ENCODE peak calls at places on chromosome 13, in six cellular contexts. One of them, this sample, is unnamed. For H3K4me1, the result is how much of the 10 kb centered on the place peaks cover.

GRCh38 chr13:75345191-75345590 is 136.8 kb downstream of the TBC1D4 start:
- DNase-seq in A673: no peak
- DNase-seq in tibial nerve: no peak
- DNase-seq in PC-9: no peak
- DNase-seq in ovary: no peak
- DNase-seq in fibroblast of lung: peak
- DNase-seq in this sample: no peak

GRCh38 chr13:20303636-20304035 is 71.5 kb upstream of the GJB6 start:
- DNase-seq in A673: no peak
- DNase-seq in ovary: no peak
- DNase-seq in PC-9: no peak
- DNase-seq in fibroblast of lung: peak
- DNase-seq in tibial nerve: no peak
- DNase-seq in this sample: no peak

GRCh38 chr13:94351292-94352000 is 128.0 kb downstream of the DCT start:
- DNase-seq in ovary: no peak
- DNase-seq in A673: peak
- DNase-seq in PC-9: no peak
- DNase-seq in fibroblast of lung: peak
- DNase-seq in tibial nerve: no peak
- DNase-seq in this sample: no peak

GRCh38 chr13:73059460-73060250 is 850 bp downstream of the KLF5 start:
- DNase-seq in fibroblast of lung: peak
- DNase-seq in PC-9: peak
- DNase-seq in tibial nerve: no peak
- DNase-seq in A673: peak
- DNase-seq in ovary: peak
- DNase-seq in this sample: no peak

GRCh38 chr13:110869231-110869804 is 45.6 kb downstream of the ANKRD10 start:
- DNase-seq in A673: no peak
- DNase-seq in PC-9: peak
- DNase-seq in tibial nerve: no peak
- DNase-seq in ovary: no peak
- DNase-seq in fibroblast of lung: peak
- DNase-seq in this sample: no peak

GRCh38 chr13:98930014-98930625 is 47.7 kb downstream of the DOCK9 start:
- DNase-seq in tibial nerve: no peak
- DNase-seq in A673: no peak
- DNase-seq in fibroblast of lung: no peak
- DNase-seq in PC-9: no peak
- DNase-seq in ovary: no peak
- DNase-seq in this sample: no peak

GRCh38 chr13:113608967-113609533 is 24.5 kb downstream of the TFDP1 start:
- DNase-seq in PC-9: no peak
- DNase-seq in ovary: no peak
- DNase-seq in tibial nerve: no peak
- DNase-seq in fibroblast of lung: no peak
- DNase-seq in A673: no peak
- DNase-seq in this sample: no peak

GRCh38 chr13:46871557-46871956 is 25.3 kb downstream of the HTR2A start:
- DNase-seq in tibial nerve: no peak
- DNase-seq in ovary: no peak
- DNase-seq in A673: no peak
- DNase-seq in fibroblast of lung: no peak
- DNase-seq in PC-9: no peak
- DNase-seq in this sample: no peak

GRCh38 chr13:93847162-93847561 is 620.6 kb downstream of the GPC6 start:
- DNase-seq in A673: no peak
- DNase-seq in PC-9: no peak
- DNase-seq in fibroblast of lung: peak
- DNase-seq in tibial nerve: no peak
- DNase-seq in ovary: no peak
- DNase-seq in this sample: no peak

GRCh38 chr13:35927554-35927953 is 203.6 kb downstream of the DCLK1 start:
- DNase-seq in ovary: no peak
- DNase-seq in fibroblast of lung: peak
- DNase-seq in A673: peak
- DNase-seq in tibial nerve: peak
- DNase-seq in PC-9: no peak
- DNase-seq in this sample: no peak

GRCh38 chr13:28475916-28476725 is 18.8 kb downstream of the FLT1 start:
- DNase-seq in A673: peak
- DNase-seq in tibial nerve: no peak
- DNase-seq in fibroblast of lung: peak
- DNase-seq in PC-9: no peak
- DNase-seq in ovary: no peak
- DNase-seq in this sample: no peak

GRCh38 chr13:39363393-39363792 is 239.6 kb downstream of the LHFPL6 start:
- DNase-seq in PC-9: no peak
- DNase-seq in fibroblast of lung: no peak
- DNase-seq in ovary: no peak
- DNase-seq in tibial nerve: no peak
- DNase-seq in A673: peak
- DNase-seq in this sample: no peak

GRCh38 chr13:110714798-110715394 is 1.4 kb downstream of the ING1 start:
- DNase-seq in tibial nerve: peak
- DNase-seq in ovary: peak
- DNase-seq in A673: peak
- DNase-seq in PC-9: no peak
- DNase-seq in fibroblast of lung: peak
- DNase-seq in this sample: no peak

GRCh38 chr13:32007494-32007893 is 24.1 kb upstream of the FRY start:
- DNase-seq in ovary: no peak
- DNase-seq in PC-9: no peak
- DNase-seq in tibial nerve: no peak
- DNase-seq in fibroblast of lung: no peak
- DNase-seq in A673: no peak
- DNase-seq in this sample: no peak

GRCh38 chr13:99960663-99961440 is 10.7 kb downstream of the ZIC5 start:
- DNase-seq in A673: no peak
- DNase-seq in fibroblast of lung: no peak
- DNase-seq in tibial nerve: no peak
- DNase-seq in ovary: no peak
- DNase-seq in PC-9: no peak
- DNase-seq in this sample: no peak

GRCh38 chr13:46307554-46307953 is 79.5 kb downstream of the RUBCNL start:
- DNase-seq in tibial nerve: no peak
- DNase-seq in PC-9: no peak
- DNase-seq in A673: peak
- DNase-seq in ovary: no peak
- DNase-seq in fibroblast of lung: no peak
- DNase-seq in this sample: no peak

GRCh38 chr13:23344923-23345322 is 88.6 kb downstream of the SACS start:
- DNase-seq in fibroblast of lung: no peak
- DNase-seq in tibial nerve: no peak
- DNase-seq in PC-9: no peak
- DNase-seq in ovary: no peak
- DNase-seq in A673: no peak
- DNase-seq in this sample: no peak

GRCh38 chr13:102039264-102039663 is 362.6 kb downstream of the FGF14 start:
- DNase-seq in A673: peak
- DNase-seq in ovary: no peak
- DNase-seq in tibial nerve: no peak
- DNase-seq in fibroblast of lung: no peak
- DNase-seq in PC-9: no peak
- DNase-seq in this sample: no peak

DNA sequence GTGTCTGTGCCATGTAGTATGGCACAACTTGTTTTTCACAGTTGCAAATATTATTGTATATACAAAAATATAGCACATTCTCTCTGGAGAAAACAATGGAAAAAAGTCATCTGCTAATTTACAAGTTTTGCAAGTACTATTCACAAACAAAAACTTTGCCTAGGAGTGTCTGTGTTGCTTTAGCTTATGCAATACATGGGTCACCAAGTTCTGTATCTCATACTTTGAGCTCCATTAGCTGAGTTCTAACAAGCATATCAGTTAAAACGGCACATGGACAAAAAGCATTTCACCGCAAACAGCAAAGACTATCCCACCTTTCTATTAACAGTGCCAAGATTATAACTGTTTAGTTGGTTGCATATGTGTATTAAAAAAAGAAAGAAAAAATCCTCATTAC is 4.6 kb downstream of the SPRY2 start:
- DNase-seq in PC-9: no peak
- DNase-seq in fibroblast of lung: peak
- DNase-seq in A673: no peak
- DNase-seq in tibial nerve: no peak
- DNase-seq in ovary: no peak
- DNase-seq in this sample: no peak
- H3K4me3 ChIP-seq in PC-9: no peak
- H3K4me3 ChIP-seq in fibroblast of lung: peak
- H3K4me3 ChIP-seq in A673: no peak
- H3K4me3 ChIP-seq in tibial nerve: peak
- H3K4me3 ChIP-seq in ovary: peak
- H3K4me3 ChIP-seq in this sample: no peak

GRCh38 chr13:95698047-95698749 is 21.3 kb downstream of the DNAJC3 start:
- DNase-seq in ovary: no peak
- DNase-seq in A673: no peak
- DNase-seq in tibial nerve: no peak
- DNase-seq in fibroblast of lung: no peak
- DNase-seq in PC-9: no peak
- DNase-seq in this sample: no peak
- H3K4me1 ChIP-seq in ovary: under half
- H3K4me1 ChIP-seq in A673: under half
- H3K4me1 ChIP-seq in tibial nerve: under half
- H3K4me1 ChIP-seq in fibroblast of lung: under half
- H3K4me1 ChIP-seq in PC-9: under half
- H3K4me1 ChIP-seq in this sample: under half

GRCh38 chr13:61648546-61648945 is 232.9 kb upstream of the PCDH20 start:
- DNase-seq in A673: no peak
- DNase-seq in ovary: no peak
- DNase-seq in PC-9: no peak
- DNase-seq in tibial nerve: no peak
- DNase-seq in fibroblast of lung: no peak
- DNase-seq in this sample: no peak
- H3K4me3 ChIP-seq in A673: no peak
- H3K4me3 ChIP-seq in ovary: no peak
- H3K4me3 ChIP-seq in PC-9: no peak
- H3K4me3 ChIP-seq in tibial nerve: no peak
- H3K4me3 ChIP-seq in fibroblast of lung: no peak
- H3K4me3 ChIP-seq in this sample: no peak

GRCh38 chr13:41004875-41005693 is 14.0 kb downstream of the ELF1 start:
- DNase-seq in tibial nerve: no peak
- DNase-seq in A673: peak
- DNase-seq in fibroblast of lung: no peak
- DNase-seq in PC-9: no peak
- DNase-seq in ovary: no peak
- DNase-seq in this sample: no peak
- H3K4me1 ChIP-seq in tibial nerve: under half
- H3K4me1 ChIP-seq in A673: under half
- H3K4me1 ChIP-seq in fibroblast of lung: under half
- H3K4me1 ChIP-seq in PC-9: half or more
- H3K4me1 ChIP-seq in ovary: under half
- H3K4me1 ChIP-seq in this sample: under half

GRCh38 chr13:42574011-42574410 is at the start of gene TNFSF11:
- DNase-seq in fibroblast of lung: no peak
- DNase-seq in PC-9: no peak
- DNase-seq in A673: no peak
- DNase-seq in tibial nerve: no peak
- DNase-seq in ovary: no peak
- DNase-seq in this sample: no peak
- H3K4me3 ChIP-seq in fibroblast of lung: no peak
- H3K4me3 ChIP-seq in PC-9: peak
- H3K4me3 ChIP-seq in A673: no peak
- H3K4me3 ChIP-seq in tibial nerve: peak
- H3K4me3 ChIP-seq in ovary: no peak
- H3K4me3 ChIP-seq in this sample: peak

GRCh38 chr13:33537691-33538090 is 252.1 kb upstream of the STARD13 start:
- DNase-seq in A673: peak
- DNase-seq in PC-9: no peak
- DNase-seq in ovary: no peak
- DNase-seq in tibial nerve: no peak
- DNase-seq in fibroblast of lung: no peak
- DNase-seq in this sample: no peak
- H3K4me1 ChIP-seq in A673: under half
- H3K4me1 ChIP-seq in PC-9: under half
- H3K4me1 ChIP-seq in ovary: under half
- H3K4me1 ChIP-seq in tibial nerve: under half
- H3K4me1 ChIP-seq in fibroblast of lung: under half
- H3K4me1 ChIP-seq in this sample: under half

GRCh38 chr13:33284016-33284415 is 1.5 kb downstream of the STARD13 start:
- DNase-seq in PC-9: no peak
- DNase-seq in fibroblast of lung: peak
- DNase-seq in A673: no peak
- DNase-seq in tibial nerve: no peak
- DNase-seq in ovary: no peak
- DNase-seq in this sample: no peak
- H3K4me3 ChIP-seq in PC-9: peak
- H3K4me3 ChIP-seq in fibroblast of lung: peak
- H3K4me3 ChIP-seq in A673: peak
- H3K4me3 ChIP-seq in tibial nerve: peak
- H3K4me3 ChIP-seq in ovary: peak
- H3K4me3 ChIP-seq in this sample: no peak